ENCODE peak calls at places on chromosomes 4 and X, in five cellular contexts. One of them, this sample, is unnamed.
A peak's percentile ranks its signal among the peaks of the same experiment; 100 is the strongest.

GRCh38 chr4:5940470-5941203 is 47.8 kb upstream of the CRMP1 start:
- DNase-seq in fibroblast of lung: peak; percentile 8
- DNase-seq in CD4-positive, alpha-beta memory T cell: no peak
- DNase-seq in T-helper 17 cell: no peak
- DNase-seq in aorta: no peak
- DNase-seq in this sample: no peak

GRCh38 chr4:152606800-152607577 is 71.1 kb upstream of the FBXW7 start:
- DNase-seq in T-helper 17 cell: no peak
- DNase-seq in aorta: no peak
- DNase-seq in fibroblast of lung: no peak
- DNase-seq in CD4-positive, alpha-beta memory T cell: peak; percentile 40
- DNase-seq in this sample: no peak

GRCh38 chrX:132207996-132208395 is 11.3 kb downstream of the RAP2C start:
- DNase-seq in T-helper 17 cell: no peak
- DNase-seq in fibroblast of lung: peak; percentile 17
- DNase-seq in aorta: no peak
- DNase-seq in CD4-positive, alpha-beta memory T cell: no peak
- DNase-seq in this sample: no peak

GRCh38 chr4:86414686-86415085 is 54.8 kb upstream of the MAPK10 start:
- DNase-seq in aorta: no peak
- DNase-seq in T-helper 17 cell: no peak
- DNase-seq in CD4-positive, alpha-beta memory T cell: no peak
- DNase-seq in fibroblast of lung: no peak
- DNase-seq in this sample: no peak

GRCh38 chr4:183170894-183171293 is 71.8 kb downstream of the WWC2 start:
- DNase-seq in T-helper 17 cell: no peak
- DNase-seq in aorta: no peak
- DNase-seq in CD4-positive, alpha-beta memory T cell: no peak
- DNase-seq in fibroblast of lung: no peak
- DNase-seq in this sample: no peak

GRCh38 chr4:92262371-92262770 is 41.4 kb upstream of the GRID2 start:
- DNase-seq in T-helper 17 cell: no peak
- DNase-seq in aorta: no peak
- DNase-seq in fibroblast of lung: no peak
- DNase-seq in CD4-positive, alpha-beta memory T cell: no peak
- DNase-seq in this sample: no peak

GRCh38 chr4:77385124-77385969 is 220.3 kb upstream of the CXCL13 start:
- DNase-seq in fibroblast of lung: peak; percentile 54
- DNase-seq in aorta: peak; percentile 56
- DNase-seq in CD4-positive, alpha-beta memory T cell: peak; percentile 46
- DNase-seq in T-helper 17 cell: no peak
- DNase-seq in this sample: peak; percentile 62

GRCh38 chrX:76971393-76972376 is 475.5 kb upstream of the FGF16 start:
- DNase-seq in T-helper 17 cell: no peak
- DNase-seq in CD4-positive, alpha-beta memory T cell: no peak
- DNase-seq in fibroblast of lung: no peak
- DNase-seq in aorta: no peak
- DNase-seq in this sample: no peak

GRCh38 chrX:40155617-40156471 is 58.1 kb upstream of the BCOR start:
- DNase-seq in T-helper 17 cell: no peak
- DNase-seq in aorta: peak; percentile 45
- DNase-seq in fibroblast of lung: no peak
- DNase-seq in CD4-positive, alpha-beta memory T cell: no peak
- DNase-seq in this sample: no peak

GRCh38 chr4:12179264-12179616 is 750.5 kb upstream of the HS3ST1 start:
- DNase-seq in T-helper 17 cell: no peak
- DNase-seq in CD4-positive, alpha-beta memory T cell: no peak
- DNase-seq in fibroblast of lung: no peak
- DNase-seq in aorta: no peak
- DNase-seq in this sample: no peak

GRCh38 chrX:74297766-74298165 is 6.2 kb upstream of the ZCCHC13 start:
- DNase-seq in T-helper 17 cell: no peak
- DNase-seq in aorta: no peak
- DNase-seq in fibroblast of lung: no peak
- DNase-seq in CD4-positive, alpha-beta memory T cell: no peak
- DNase-seq in this sample: no peak
- H3K9me3 ChIP-seq in T-helper 17 cell: no peaks in the 10 kb centered on the region
- H3K9me3 ChIP-seq in aorta: no peaks in the 10 kb centered on the region
- H3K9me3 ChIP-seq in fibroblast of lung: no peaks in the 10 kb centered on the region
- H3K9me3 ChIP-seq in CD4-positive, alpha-beta memory T cell: no peaks in the 10 kb centered on the region
- H3K9me3 ChIP-seq in this sample: no peaks in the 10 kb centered on the region

GRCh38 chrX:49133759-49134158 is 10.2 kb upstream of the GPKOW start:
- DNase-seq in aorta: no peak
- DNase-seq in fibroblast of lung: no peak
- DNase-seq in T-helper 17 cell: no peak
- DNase-seq in CD4-positive, alpha-beta memory T cell: no peak
- DNase-seq in this sample: no peak

GRCh38 chrX:49139713-49140112 is 16.2 kb upstream of the GPKOW start:
- DNase-seq in fibroblast of lung: no peak
- DNase-seq in CD4-positive, alpha-beta memory T cell: no peak
- DNase-seq in T-helper 17 cell: no peak
- DNase-seq in aorta: no peak
- DNase-seq in this sample: no peak

DNA sequence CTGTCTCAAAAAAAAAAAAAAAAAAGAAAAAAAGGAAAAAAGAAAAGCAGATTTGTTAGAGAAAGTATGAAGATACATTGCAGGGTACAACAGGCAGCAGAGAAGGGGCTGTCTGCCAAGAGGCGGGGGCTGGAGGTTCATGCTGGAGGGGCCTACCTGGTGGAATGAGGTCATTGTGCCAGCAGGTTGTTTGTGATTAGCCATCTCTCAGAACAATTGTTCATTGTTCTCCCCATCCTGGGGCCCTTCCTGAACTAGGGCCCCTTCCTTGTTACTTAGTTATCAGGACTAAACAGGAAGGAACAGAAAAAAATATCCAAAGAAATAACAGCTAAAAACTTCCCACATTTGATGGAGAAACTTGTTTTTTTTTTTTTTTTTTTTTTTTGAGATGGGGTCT is 14.0 kb upstream of the GPKOW start:
- DNase-seq in CD4-positive, alpha-beta memory T cell: no peak
- DNase-seq in fibroblast of lung: no peak
- DNase-seq in T-helper 17 cell: no peak
- DNase-seq in aorta: no peak
- DNase-seq in this sample: no peak
- H3K9me3 ChIP-seq in CD4-positive, alpha-beta memory T cell: no peaks in the 10 kb centered on the region
- H3K9me3 ChIP-seq in fibroblast of lung: no peaks in the 10 kb centered on the region
- H3K9me3 ChIP-seq in T-helper 17 cell: no peaks in the 10 kb centered on the region
- H3K9me3 ChIP-seq in aorta: no peaks in the 10 kb centered on the region
- H3K9me3 ChIP-seq in this sample: no peaks in the 10 kb centered on the region

GRCh38 chrX:66384722-66385121 is 220.7 kb downstream of the HEPH start:
- DNase-seq in aorta: no peak
- DNase-seq in CD4-positive, alpha-beta memory T cell: no peak
- DNase-seq in T-helper 17 cell: no peak
- DNase-seq in fibroblast of lung: no peak
- DNase-seq in this sample: no peak
- H3K9me3 ChIP-seq in aorta: no peaks in the 10 kb centered on the region
- H3K9me3 ChIP-seq in CD4-positive, alpha-beta memory T cell: no peaks in the 10 kb centered on the region
- H3K9me3 ChIP-seq in T-helper 17 cell: no peaks in the 10 kb centered on the region
- H3K9me3 ChIP-seq in fibroblast of lung: no peaks in the 10 kb centered on the region
- H3K9me3 ChIP-seq in this sample: no peaks in the 10 kb centered on the region

GRCh38 chr4:25221377-25221776 is 12.5 kb upstream of the PI4K2B start:
- DNase-seq in T-helper 17 cell: no peak
- DNase-seq in CD4-positive, alpha-beta memory T cell: no peak
- DNase-seq in aorta: no peak
- DNase-seq in fibroblast of lung: no peak
- DNase-seq in this sample: no peak

GRCh38 chr4:25229804-25230203 is 4.0 kb upstream of the PI4K2B start:
- DNase-seq in fibroblast of lung: no peak
- DNase-seq in CD4-positive, alpha-beta memory T cell: no peak
- DNase-seq in T-helper 17 cell: no peak
- DNase-seq in aorta: no peak
- DNase-seq in this sample: no peak

DNA sequence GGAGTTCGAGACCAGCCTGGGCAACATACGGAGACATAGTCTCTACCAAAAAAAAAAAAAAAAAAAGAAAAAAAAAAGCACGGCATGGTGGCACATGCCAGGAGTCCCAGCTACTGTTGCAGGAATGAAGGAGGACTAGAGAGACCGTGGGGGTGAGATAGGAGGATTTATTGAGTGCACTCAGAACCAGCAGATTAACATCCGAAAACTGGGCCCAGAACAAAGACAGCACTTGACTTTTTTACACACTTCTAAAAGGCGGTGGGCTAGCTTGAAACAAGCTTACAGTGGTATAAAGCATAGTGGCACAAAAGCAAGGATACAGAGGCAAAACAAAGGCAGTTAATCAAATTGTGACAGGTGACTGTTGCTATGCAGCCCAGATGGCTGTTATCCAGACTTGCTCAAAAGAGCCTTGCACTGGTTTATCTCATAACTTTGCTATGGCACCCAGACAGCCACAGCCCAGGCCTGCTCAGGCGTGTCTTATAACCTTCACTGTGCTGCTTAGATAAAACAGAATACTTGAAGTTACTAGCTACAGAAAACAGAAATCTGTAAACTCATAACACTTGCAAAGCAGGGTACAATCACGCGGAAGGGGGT is 10.0 kb upstream of the PI4K2B start:
- DNase-seq in CD4-positive, alpha-beta memory T cell: no peak
- DNase-seq in aorta: no peak
- DNase-seq in T-helper 17 cell: no peak
- DNase-seq in fibroblast of lung: peak; percentile 38
- DNase-seq in this sample: no peak
- H3K9me3 ChIP-seq in CD4-positive, alpha-beta memory T cell: peaks cover 4% of the 10 kb centered on the region
- H3K9me3 ChIP-seq in aorta: peaks cover 7% of the 10 kb centered on the region
- H3K9me3 ChIP-seq in T-helper 17 cell: peaks cover 9% of the 10 kb centered on the region
- H3K9me3 ChIP-seq in fibroblast of lung: no peaks in the 10 kb centered on the region
- H3K9me3 ChIP-seq in this sample: peaks cover 8% of the 10 kb centered on the region

DNA sequence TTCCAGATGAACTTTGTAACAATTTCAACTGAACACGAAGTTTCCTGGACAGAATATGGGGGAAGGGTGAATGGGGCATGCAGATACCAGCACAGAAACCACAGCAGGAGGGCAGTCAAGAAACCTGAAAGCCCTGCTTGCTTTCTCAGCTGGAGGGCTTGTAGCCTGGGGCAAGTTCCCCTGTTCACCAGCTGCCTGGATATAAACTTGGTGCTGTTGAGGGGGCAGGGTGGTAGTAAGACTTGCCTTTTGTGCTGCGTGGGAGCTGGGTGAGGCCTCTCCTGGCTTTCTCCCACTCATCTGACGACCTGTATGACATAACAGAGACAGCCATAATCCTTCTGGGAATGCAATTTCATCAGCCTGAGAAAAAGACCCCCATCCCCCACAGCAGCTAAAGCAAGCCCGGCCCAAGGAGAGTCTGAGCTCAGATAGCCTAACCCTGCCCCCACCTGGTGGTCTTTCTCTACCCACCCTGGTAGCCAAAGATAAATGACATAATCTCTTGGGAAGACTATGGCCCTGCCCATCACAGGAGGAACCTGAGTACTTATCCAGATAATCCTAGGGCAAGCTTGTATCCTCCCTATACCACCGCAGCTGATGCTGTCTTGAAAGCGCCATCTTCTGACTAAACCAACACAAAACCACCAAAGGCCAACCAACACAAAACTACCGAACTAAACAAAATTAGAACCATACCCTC is 234.3 kb downstream of the LAS1L start:
- DNase-seq in fibroblast of lung: no peak
- DNase-seq in aorta: peak; percentile 22
- DNase-seq in T-helper 17 cell: no peak
- DNase-seq in CD4-positive, alpha-beta memory T cell: no peak
- DNase-seq in this sample: no peak
- H3K9me3 ChIP-seq in fibroblast of lung: no peaks in the 10 kb centered on the region
- H3K9me3 ChIP-seq in aorta: peaks cover 9% of the 10 kb centered on the region
- H3K9me3 ChIP-seq in T-helper 17 cell: no peaks in the 10 kb centered on the region
- H3K9me3 ChIP-seq in CD4-positive, alpha-beta memory T cell: no peaks in the 10 kb centered on the region
- H3K9me3 ChIP-seq in this sample: no peaks in the 10 kb centered on the region

GRCh38 chr4:160406426-160406825 is 1303.5 kb downstream of the RAPGEF2 start:
- DNase-seq in T-helper 17 cell: no peak
- DNase-seq in fibroblast of lung: no peak
- DNase-seq in aorta: no peak
- DNase-seq in CD4-positive, alpha-beta memory T cell: no peak
- DNase-seq in this sample: no peak
- H3K9me3 ChIP-seq in T-helper 17 cell: no peaks in the 10 kb centered on the region
- H3K9me3 ChIP-seq in fibroblast of lung: no peaks in the 10 kb centered on the region
- H3K9me3 ChIP-seq in aorta: peaks cover 1% of the 10 kb centered on the region
- H3K9me3 ChIP-seq in CD4-positive, alpha-beta memory T cell: no peaks in the 10 kb centered on the region
- H3K9me3 ChIP-seq in this sample: no peaks in the 10 kb centered on the region

GRCh38 chr4:45327544-45327943 is 601.2 kb upstream of the GNPDA2 start:
- DNase-seq in fibroblast of lung: no peak
- DNase-seq in T-helper 17 cell: no peak
- DNase-seq in CD4-positive, alpha-beta memory T cell: no peak
- DNase-seq in aorta: no peak
- DNase-seq in this sample: no peak

GRCh38 chr4:45325112-45325462 is 598.7 kb upstream of the GNPDA2 start:
- DNase-seq in fibroblast of lung: no peak
- DNase-seq in aorta: no peak
- DNase-seq in CD4-positive, alpha-beta memory T cell: no peak
- DNase-seq in T-helper 17 cell: no peak
- DNase-seq in this sample: no peak

GRCh38 chr4:45323453-45324058 is 597.2 kb upstream of the GNPDA2 start:
- DNase-seq in T-helper 17 cell: no peak
- DNase-seq in fibroblast of lung: no peak
- DNase-seq in CD4-positive, alpha-beta memory T cell: no peak
- DNase-seq in aorta: no peak
- DNase-seq in this sample: no peak

DNA sequence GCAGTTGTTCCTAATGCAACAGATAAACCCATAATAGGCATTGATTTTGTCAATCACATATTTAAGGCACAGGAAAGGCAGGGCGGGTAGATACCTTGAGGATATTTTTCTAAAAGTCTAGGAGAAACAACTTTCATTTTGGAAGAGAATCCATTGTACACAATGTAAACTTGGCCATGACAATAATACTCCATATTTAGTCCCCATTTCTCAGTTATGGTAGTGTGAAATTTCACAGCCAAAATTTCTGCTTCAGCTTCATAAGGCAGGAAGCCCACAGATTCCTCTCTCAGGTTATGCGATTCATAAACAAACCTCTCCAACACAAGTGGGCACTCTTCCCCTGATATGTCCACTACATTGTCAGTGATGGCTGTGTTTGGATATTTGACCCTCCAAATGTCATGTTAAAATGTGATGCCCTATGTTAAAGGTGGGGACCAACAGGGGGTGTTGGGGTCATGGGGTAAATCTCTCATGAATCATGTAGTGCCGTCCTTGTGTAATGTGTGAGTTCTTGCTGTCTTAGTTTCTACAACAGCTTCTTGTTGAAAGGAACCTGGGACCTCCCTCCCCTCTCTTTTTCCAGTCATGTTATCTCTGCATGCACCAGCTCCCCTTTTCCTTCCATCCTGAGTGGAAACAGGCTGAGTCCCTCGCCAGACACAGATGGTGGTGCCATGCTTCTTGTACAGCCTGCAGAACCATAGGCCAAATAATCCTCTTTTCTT is 598.2 kb upstream of the GNPDA2 start:
- DNase-seq in T-helper 17 cell: no peak
- DNase-seq in aorta: no peak
- DNase-seq in CD4-positive, alpha-beta memory T cell: no peak
- DNase-seq in fibroblast of lung: no peak
- DNase-seq in this sample: no peak
- H3K9me3 ChIP-seq in T-helper 17 cell: no peaks in the 10 kb centered on the region
- H3K9me3 ChIP-seq in aorta: peaks cover 2% of the 10 kb centered on the region
- H3K9me3 ChIP-seq in CD4-positive, alpha-beta memory T cell: no peaks in the 10 kb centered on the region
- H3K9me3 ChIP-seq in fibroblast of lung: no peaks in the 10 kb centered on the region
- H3K9me3 ChIP-seq in this sample: no peaks in the 10 kb centered on the region